ENCODE peak calls at places on chromosomes 1 and 21, in seven cellular contexts. Z is endothelial cell of umbilical vein, I is K562, Q is mammary epithelial cell, G is fibroblast of lung, C is keratinocyte, X is HCT116. J is an unnamed sample.

GRCh38 chr1:234609528-234610042 is 393 bp downstream of the IRF2BP2 start:
- DNase-seq in Z (no peak), I (no peak), Q (no peak), G (no peak), C (no peak), X (no peak), J (no peak)

GRCh38 chr1:12134716-12135115 is 32.1 kb upstream of the TNFRSF1B start:
- DNase-seq in Z (no peak), I (no peak), Q (no peak), G (no peak), C (no peak), X (no peak), J (no peak)

GRCh38 chr1:28196330-28196729 is 19.8 kb upstream of the PTAFR start:
- DNase-seq in Z (no peak), I (no peak), Q (no peak), G (no peak), C (no peak), X (no peak), J (no peak)

GRCh38 chr1:39646232-39647081 is 7.0 kb upstream of the HEYL start:
- DNase-seq in Z (no peak), I (peak; percentile 39), Q (no peak), G (peak; percentile 73), C (peak; percentile 11), X (no peak), J (no peak)

GRCh38 chr1:17274186-17275170 is 25.6 kb downstream of the PADI3 start:
- DNase-seq in Z (peak; percentile 36), I (peak; percentile 78), Q (peak; percentile 39), G (peak; percentile 15), C (no peak), X (peak; percentile 42), J (no peak)

GRCh38 chr21:31198575-31198974 is 145.5 kb downstream of the TIAM1 start:
- DNase-seq in Z (peak; percentile 49), I (peak; percentile 63), Q (peak; percentile 38), G (peak; percentile 79), C (no peak), X (peak; percentile 48), J (peak; percentile 20)

GRCh38 chr1:8764301-8764937 is 53.0 kb downstream of the RERE start:
- DNase-seq in Z (no peak), I (no peak), Q (no peak), G (no peak), C (no peak), X (no peak), J (no peak)

GRCh38 chr1:185531838-185532237 is 202.4 kb upstream of the HMCN1 start:
- DNase-seq in Z (no peak), I (no peak), Q (no peak), G (no peak), C (no peak), X (no peak), J (no peak)

GRCh38 chr1:183567584-183567983 is 22.7 kb downstream of the NCF2 start:
- DNase-seq in Z (no peak), I (peak; percentile 81), Q (peak; percentile 80), G (peak; percentile 18), C (no peak), X (no peak), J (no peak)

GRCh38 chr21:44927587-44928461 is 7.1 kb upstream of the ITGB2 start:
- DNase-seq in Z (no peak), I (peak; percentile 72), Q (peak; percentile 89), G (no peak), C (peak; percentile 68), X (no peak), J (peak; percentile 58)

GRCh38 chr1:219506337-219506944 is 106.5 kb downstream of the ZC3H11B start:
- DNase-seq in Z (no peak), I (no peak), Q (no peak), G (no peak), C (no peak), X (no peak), J (no peak)

GRCh38 chr1:207454046-207454964 is at the start of gene CR2:
- DNase-seq in Z (no peak), I (peak; percentile 71), Q (peak; percentile 21), G (no peak), C (no peak), X (peak; percentile 47), J (no peak)

GRCh38 chr1:9852410-9853301 is 28.9 kb upstream of the CLSTN1 start:
- DNase-seq in Z (no peak), I (no peak), Q (peak; percentile 80), G (peak; percentile 47), C (no peak), X (no peak), J (peak; percentile 73)

GRCh38 chr1:183025782-183026774 is 2.9 kb downstream of the LAMC1 start:
- DNase-seq in Z (no peak), I (no peak), Q (peak; percentile 49), G (peak; percentile 43), C (no peak), X (no peak), J (no peak)

GRCh38 chr1:14742181-14742980 is 143.9 kb downstream of the KAZN start:
- DNase-seq in Z (no peak), I (no peak), Q (peak; percentile 99), G (peak; percentile 96), C (peak; percentile 95), X (peak; percentile 79), J (no peak)

DNA sequence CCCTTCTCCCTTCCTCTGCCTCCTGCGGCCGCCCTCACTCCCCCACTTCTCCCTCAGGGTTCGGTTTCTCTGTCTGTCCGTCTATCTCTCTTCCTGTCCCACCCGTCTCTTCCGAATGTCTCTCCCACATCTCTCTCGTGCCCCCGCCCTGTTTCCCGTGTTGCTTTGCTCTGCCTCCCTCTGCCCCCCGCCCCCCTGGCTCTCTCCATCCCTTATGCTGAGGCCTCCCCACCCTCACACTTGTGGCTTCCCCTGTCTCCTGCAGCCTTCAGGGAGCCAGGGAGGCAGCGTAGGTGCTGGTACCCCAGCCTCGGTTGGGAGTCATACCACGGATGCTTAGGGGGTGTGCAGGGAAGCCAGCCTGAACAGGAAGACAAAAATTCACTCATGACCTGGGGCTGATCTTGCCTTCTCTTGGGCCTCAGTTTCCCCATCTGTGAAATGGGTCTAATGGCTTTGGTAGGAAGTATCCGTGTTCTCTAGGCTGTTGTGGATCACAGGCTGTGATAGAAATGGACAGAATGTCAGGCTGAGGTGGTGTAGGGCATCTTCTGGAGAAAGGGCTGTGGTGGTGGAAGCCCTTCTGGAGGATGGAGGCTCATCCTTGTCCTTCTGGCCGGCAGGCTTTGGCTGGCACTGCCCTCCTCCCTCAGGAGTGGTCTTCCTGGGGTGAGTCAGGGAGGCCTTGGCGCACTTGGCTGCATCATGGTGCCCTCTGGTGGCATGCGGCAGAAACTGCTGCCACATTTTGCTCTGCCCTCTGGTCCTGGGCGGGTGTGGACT is 55.5 kb downstream of the FOXO6 start:
- DNase-seq in Z (peak; percentile 71), I (peak; percentile 75), Q (peak; percentile 50), G (peak; percentile 74), C (no peak), X (peak; percentile 67), J (no peak)
- TF ChIP-seq EZH2 in Z (no peak), I (no peak), Q (no peak), G (no peak), C (no peak), X (no peak), J (no peak)

GRCh38 chr1:59767119-59767518 is 47.6 kb upstream of the HOOK1 start:
- DNase-seq in Z (peak; percentile 88), I (no peak), Q (no peak), G (no peak), C (no peak), X (no peak), J (peak; percentile 82)
- H3K9ac ChIP-seq in Z (no peak overlapping the region), I (no peak overlapping the region), Q (no peak overlapping the region), G (no peak overlapping the region), C (no peak overlapping the region), X (no peak overlapping the region), J (peak overlapping the region; percentile 66)

GRCh38 chr1:156689960-156690672 is 12.9 kb upstream of the NES start:
- DNase-seq in Z (peak; percentile 58), I (no peak), Q (peak; percentile 65), G (no peak), C (no peak), X (no peak), J (no peak)

GRCh38 chr1:156691665-156692408 is 13.5 kb downstream of the CRABP2 start:
- DNase-seq in Z (no peak), I (peak; percentile 73), Q (peak; percentile 94), G (no peak), C (no peak), X (no peak), J (no peak)

GRCh38 chr1:156691216-156691615 is 14.0 kb upstream of the NES start:
- DNase-seq in Z (no peak), I (no peak), Q (no peak), G (no peak), C (no peak), X (no peak), J (no peak)

GRCh38 chr1:156690673-156691032 is 13.4 kb upstream of the NES start:
- DNase-seq in Z (no peak), I (no peak), Q (no peak), G (no peak), C (no peak), X (no peak), J (no peak)

GRCh38 chr1:156689035-156689959 is 12.1 kb upstream of the NES start:
- DNase-seq in Z (peak; percentile 86), I (peak; percentile 90), Q (peak; percentile 77), G (peak; percentile 83), C (peak; percentile 48), X (peak; percentile 81), J (peak; percentile 34)
- TF ChIP-seq EZH2 in Z (no peak), I (no peak), Q (no peak), G (no peak), C (no peak), X (no peak), J (no peak)

GRCh38 chr1:19035356-19036048 is 79.0 kb upstream of the IFFO2 start:
- DNase-seq in Z (no peak), I (no peak), Q (no peak), G (no peak), C (no peak), X (no peak), J (no peak)

GRCh38 chr1:19032701-19033515 is 76.4 kb upstream of the IFFO2 start:
- DNase-seq in Z (no peak), I (no peak), Q (no peak), G (no peak), C (no peak), X (no peak), J (no peak)

GRCh38 chr1:19034721-19035120 is 78.2 kb upstream of the IFFO2 start:
- DNase-seq in Z (no peak), I (no peak), Q (no peak), G (no peak), C (no peak), X (no peak), J (no peak)

GRCh38 chr1:19033516-19033840 is 77.0 kb upstream of the IFFO2 start:
- DNase-seq in Z (no peak), I (no peak), Q (peak; percentile 43), G (no peak), C (no peak), X (no peak), J (no peak)

DNA sequence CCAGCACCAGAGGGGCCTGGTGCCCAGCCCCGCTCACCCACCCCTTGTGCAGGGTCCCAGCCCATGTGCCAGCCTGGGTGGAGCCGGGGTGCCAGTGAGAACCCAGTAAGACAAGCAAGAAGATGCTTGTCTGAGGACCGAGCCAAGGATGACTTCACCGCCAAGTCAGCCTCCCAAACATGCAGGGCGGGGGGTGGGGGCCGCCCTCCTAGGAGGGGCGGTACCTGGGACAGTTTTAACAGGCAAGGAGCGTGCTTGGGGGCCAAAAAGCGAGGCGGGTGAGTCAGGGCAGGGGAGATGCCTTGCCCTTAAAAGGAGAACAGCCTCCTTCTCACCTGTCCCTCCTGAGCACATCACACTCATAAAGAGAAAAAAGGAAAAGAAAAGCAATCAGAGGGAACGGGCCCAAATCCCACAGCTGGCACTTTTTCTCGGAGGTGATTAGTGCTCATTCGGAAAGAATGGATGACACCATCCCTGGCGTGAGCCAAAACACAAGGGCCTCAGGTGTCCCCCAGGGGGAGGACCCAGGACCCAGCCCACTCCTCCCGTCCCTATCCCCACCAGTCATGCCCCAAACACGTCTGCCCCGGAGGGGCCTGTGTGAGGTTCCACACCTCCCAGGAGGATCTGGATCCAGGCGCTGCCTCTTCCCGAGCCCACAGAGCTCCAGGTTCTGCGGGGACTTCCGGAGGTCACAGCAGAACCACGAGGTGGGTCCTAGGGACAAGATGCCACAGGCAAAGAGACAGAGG is 77.6 kb upstream of the IFFO2 start:
- DNase-seq in Z (no peak), I (no peak), Q (peak; percentile 99), G (no peak), C (peak; percentile 90), X (no peak), J (no peak)
- H3K9ac ChIP-seq in Z (no peak overlapping the region), I (no peak overlapping the region), Q (peak overlapping the region; percentile 24), G (no peak overlapping the region), C (peak overlapping the region; percentile 70), X (no peak overlapping the region), J (no peak overlapping the region)